ENCODE peak calls at places on chromosomes 5 and 9, in seven cellular contexts. Q, C, R, H, F, J and N are unnamed samples.
A peak's percentile ranks its signal among the peaks of the same experiment; 100 is the strongest.

GRCh38 chr5:69300537-69301203 is 31.9 kb downstream of the CCDC125 start:
- DNase-seq in R (no peak), C (peak; percentile 87), F (no peak), H (no peak), J (no peak), Q (no peak), N (no peak)

GRCh38 chr5:2387224-2388004 is 364.1 kb downstream of the IRX2 start:
- DNase-seq in Q (no peak), H (no peak), R (no peak), F (no peak), C (no peak), J (no peak), N (no peak)

GRCh38 chr9:114003756-114004155 is 74.3 kb downstream of the AMBP start:
- DNase-seq in J (peak; percentile 3), F (no peak), R (no peak), C (no peak), Q (no peak), H (peak; percentile 3), N (no peak)

GRCh38 chr9:132356276-132356924 is 1.6 kb upstream of the SETX start:
- DNase-seq in H (peak; percentile 24), R (no peak), J (no peak), Q (no peak), F (no peak), C (no peak), N (no peak)

GRCh38 chr5:145245354-145245753 is 589.8 kb downstream of the PRELID2 start:
- DNase-seq in R (no peak), H (no peak), Q (no peak), J (no peak), C (no peak), F (no peak), N (no peak)

GRCh38 chr9:109986423-109987055 is 206.5 kb downstream of the PALM2AKAP2 start:
- DNase-seq in C (no peak), F (no peak), Q (no peak), J (no peak), H (no peak), R (no peak), N (no peak)

GRCh38 chr9:132627120-132627519 is 42.7 kb downstream of the DDX31 start:
- DNase-seq in J (no peak), F (no peak), H (no peak), R (no peak), Q (no peak), C (no peak), N (peak; percentile 40)

GRCh38 chr9:134549336-134549735 is 92.3 kb upstream of the COL5A1 start:
- DNase-seq in Q (no peak), C (no peak), H (no peak), F (no peak), J (no peak), R (no peak), N (no peak)

GRCh38 chr5:81242906-81243436 is 9.8 kb downstream of the CKMT2 start:
- DNase-seq in J (no peak), Q (no peak), R (no peak), F (no peak), C (no peak), H (no peak), N (no peak)

GRCh38 chr9:34256987-34257585 is 72.0 kb downstream of the KIF24 start:
- DNase-seq in F (no peak), C (no peak), H (no peak), J (peak; percentile 39), R (no peak), Q (no peak), N (no peak)

GRCh38 chr5:112418412-112419049 is 546 bp downstream of the EPB41L4A start:
- DNase-seq in H (peak; percentile 16), R (no peak), Q (no peak), F (no peak), C (no peak), J (no peak), N (peak; percentile 12)

GRCh38 chr9:129995409-129996160 is 47.4 kb downstream of the FNBP1 start:
- DNase-seq in R (no peak), C (peak; percentile 68), J (no peak), F (no peak), Q (no peak), H (no peak), N (no peak)

GRCh38 chr9:99076030-99076429 is 28.9 kb upstream of the TGFBR1 start:
- DNase-seq in J (no peak), Q (no peak), F (no peak), R (no peak), C (peak; percentile 49), H (no peak), N (no peak)

GRCh38 chr5:531101-531748 is 7.0 kb upstream of the SLC9A3 start:
- DNase-seq in R (no peak), J (no peak), F (no peak), Q (no peak), H (no peak), C (no peak), N (no peak)

GRCh38 chr5:82046268-82046621 is 74.4 kb downstream of the ATG10 start:
- DNase-seq in C (no peak), H (no peak), F (no peak), R (no peak), Q (no peak), J (no peak), N (no peak)

GRCh38 chr5:127930311-127930710 is 153.3 kb upstream of the SLC12A2 start:
- DNase-seq in R (no peak), H (no peak), J (no peak), C (no peak), F (peak; percentile 53), Q (peak; percentile 24), N (no peak)

GRCh38 chr5:179679014-179679674 is 1.7 kb downstream of the CBY3 start:
- DNase-seq in R (peak; percentile 81), C (peak; percentile 45), J (peak; percentile 82), Q (no peak), H (peak; percentile 88), F (no peak), N (peak; percentile 84)

GRCh38 chr9:131411719-131412681 is 18.1 kb downstream of the PRRC2B start:
- DNase-seq in R (no peak), F (peak; percentile 77), H (no peak), Q (no peak), C (no peak), J (no peak), N (no peak)

GRCh38 chr5:141846031-141846430 is 32.2 kb downstream of the PCDH1 start:
- DNase-seq in J (no peak), R (no peak), Q (no peak), H (no peak), C (peak; percentile 56), F (no peak), N (no peak)

GRCh38 chr5:39156082-39156481 is 63.3 kb downstream of the FYB1 start:
- DNase-seq in C (no peak), F (no peak), R (no peak), Q (no peak), H (no peak), J (no peak), N (no peak)

GRCh38 chr9:29126783-29127182 is 1553.5 kb upstream of the C9orf72 start:
- DNase-seq in J (no peak), R (no peak), C (no peak), Q (no peak), H (no peak), F (no peak), N (no peak)

GRCh38 chr9:108478431-108478837 is 377.4 kb downstream of the ACTL7B start:
- DNase-seq in Q (peak; percentile 21), C (no peak), H (no peak), R (no peak), J (peak; percentile 17), F (no peak), N (peak; percentile 39)
- TF ChIP-seq EP300 in Q (no peak), C (no peak), H (no peak), R (no peak), J (no peak), F (no peak), N (no peak)

GRCh38 chr5:65925094-65925600 is 1.2 kb upstream of the ERBIN start:
- DNase-seq in F (peak; percentile 36), C (peak; percentile 82), J (peak; percentile 55), H (peak; percentile 65), Q (peak; percentile 40), R (no peak), N (peak; percentile 82)

GRCh38 chr5:65926893-65927292 is 518 bp downstream of the ERBIN start:
- DNase-seq in Q (no peak), C (peak; percentile 37), J (peak; percentile 36), R (no peak), F (no peak), H (no peak), N (peak; percentile 19)

GRCh38 chr5:65926276-65926761 is at the start of gene ERBIN:
- DNase-seq in C (peak; percentile 82), F (peak; percentile 41), J (peak; percentile 76), Q (peak; percentile 47), H (peak; percentile 85), R (no peak), N (peak; percentile 90)

GRCh38 chr5:65924366-65925093 is 1.8 kb upstream of the ERBIN start:
- DNase-seq in J (no peak), C (peak; percentile 45), R (no peak), F (peak; percentile 12), Q (no peak), H (no peak), N (no peak)

GRCh38 chr5:65925601-65926275 is 637 bp upstream of the ERBIN start:
- DNase-seq in C (peak; percentile 91), J (peak; percentile 59), F (peak; percentile 74), Q (peak; percentile 69), R (no peak), H (peak; percentile 83), N (peak; percentile 85)
- TF ChIP-seq POLR2A in C (peak; percentile 92), J (peak; percentile 88), F (peak; percentile 79), Q (peak; percentile 90), R (peak; percentile 67), H (peak; percentile 78), N (peak; percentile 94)

DNA sequence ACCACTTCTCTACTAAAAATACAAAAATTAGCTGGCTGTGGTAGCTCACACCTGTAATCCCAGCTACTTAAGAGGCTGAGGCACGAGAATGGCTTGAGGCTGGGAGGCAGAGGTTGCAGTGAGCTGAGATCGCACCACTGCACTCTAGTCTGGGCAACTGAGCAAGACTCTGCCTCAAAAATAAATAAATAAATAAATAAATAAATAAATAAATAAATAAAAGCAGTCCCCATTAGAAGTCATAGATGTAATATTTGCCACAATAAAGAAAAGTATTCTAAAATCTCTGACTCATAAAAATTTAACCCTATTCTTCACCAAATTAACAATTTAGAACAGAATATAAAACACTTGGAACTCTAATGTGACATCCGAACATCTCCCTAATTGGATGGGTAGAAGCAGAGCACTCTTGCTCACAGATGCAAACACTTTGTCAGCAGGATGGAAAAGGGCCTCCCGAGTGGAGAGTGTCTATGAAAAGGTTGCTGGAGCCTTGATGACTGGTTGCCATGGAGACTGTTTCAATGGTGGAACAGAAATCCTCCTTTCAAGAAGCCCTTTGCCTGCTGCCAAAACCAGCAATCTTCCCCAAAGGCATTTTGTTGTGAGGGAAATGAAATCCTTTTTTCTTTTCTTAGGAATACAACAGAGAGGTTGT is 38.9 kb upstream of the TRAF1 start:
- DNase-seq in F (no peak), Q (no peak), J (peak; percentile 54), H (peak; percentile 56), C (no peak), R (no peak), N (no peak)
- TF ChIP-seq EP300 in F (no peak), Q (no peak), J (no peak), H (no peak), C (no peak), R (no peak), N (no peak)

DNA sequence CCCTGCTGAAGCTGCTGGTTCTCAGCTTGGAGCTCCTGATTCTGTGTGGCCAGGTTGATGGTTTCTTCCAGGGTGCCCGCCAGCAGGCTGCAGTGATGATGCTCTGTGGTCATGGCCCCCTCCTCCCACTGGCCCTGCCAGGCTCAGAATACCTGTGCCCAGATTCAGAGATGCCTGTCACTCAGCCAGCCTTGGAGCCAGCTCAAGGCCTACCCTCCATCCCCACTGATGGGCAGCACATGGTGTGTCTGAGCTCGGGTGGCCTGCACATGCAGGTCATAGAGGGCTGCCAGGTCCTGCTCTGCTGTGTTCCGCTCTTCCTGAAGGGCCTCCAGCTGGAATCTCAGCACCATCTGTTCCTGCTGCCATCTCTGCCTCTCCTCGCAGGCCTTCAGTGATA is 5.4 kb downstream of the SLC35A4 start:
- DNase-seq in Q (no peak), C (no peak), H (no peak), F (no peak), J (no peak), R (no peak), N (no peak)
- TF ChIP-seq POLR2A in Q (no peak), C (no peak), H (no peak), F (no peak), J (no peak), R (no peak), N (no peak)